ENCODE peak calls at places on chromosome X, in ten cellular contexts. One of them, this sample, is unnamed.

GRCh38 chrX:74259879-74260491 is 44.0 kb upstream of the ZCCHC13 start:
- DNase-seq in colonic mucosa: no peak
- DNase-seq in uterus: no peak
- DNase-seq in PC-3: no peak
- DNase-seq in stomach: no peak
- DNase-seq in A673: no peak
- DNase-seq in heart left ventricle: no peak
- DNase-seq in tibial nerve: no peak
- DNase-seq in K562: no peak
- DNase-seq in aorta: no peak
- DNase-seq in this sample: no peak

GRCh38 chrX:25536307-25536970 is 520.7 kb upstream of the ARX start:
- DNase-seq in aorta: no peak
- DNase-seq in K562: no peak
- DNase-seq in tibial nerve: no peak
- DNase-seq in stomach: no peak
- DNase-seq in colonic mucosa: no peak
- DNase-seq in A673: no peak
- DNase-seq in PC-3: no peak
- DNase-seq in uterus: no peak
- DNase-seq in heart left ventricle: no peak
- DNase-seq in this sample: no peak

GRCh38 chrX:68874076-68874475 is 45.3 kb downstream of the EFNB1 start:
- DNase-seq in PC-3: no peak
- DNase-seq in colonic mucosa: no peak
- DNase-seq in K562: no peak
- DNase-seq in uterus: no peak
- DNase-seq in aorta: no peak
- DNase-seq in stomach: no peak
- DNase-seq in heart left ventricle: no peak
- DNase-seq in A673: no peak
- DNase-seq in tibial nerve: no peak
- DNase-seq in this sample: no peak

GRCh38 chrX:24506082-24506481 is 41.0 kb downstream of the PDK3 start:
- DNase-seq in A673: no peak
- DNase-seq in stomach: no peak
- DNase-seq in tibial nerve: no peak
- DNase-seq in K562: no peak
- DNase-seq in heart left ventricle: no peak
- DNase-seq in uterus: no peak
- DNase-seq in aorta: no peak
- DNase-seq in PC-3: peak; percentile 70
- DNase-seq in colonic mucosa: no peak
- DNase-seq in this sample: no peak

GRCh38 chrX:71439420-71439819 is 73.3 kb downstream of the TAF1 start:
- DNase-seq in tibial nerve: no peak
- DNase-seq in uterus: no peak
- DNase-seq in stomach: no peak
- DNase-seq in colonic mucosa: no peak
- DNase-seq in PC-3: no peak
- DNase-seq in aorta: no peak
- DNase-seq in A673: no peak
- DNase-seq in heart left ventricle: no peak
- DNase-seq in K562: no peak
- DNase-seq in this sample: no peak

GRCh38 chrX:48508400-48509244 is at the start of gene PORCN:
- DNase-seq in tibial nerve: peak; percentile 70
- DNase-seq in A673: peak; percentile 79
- DNase-seq in colonic mucosa: peak; percentile 84
- DNase-seq in aorta: peak; percentile 93
- DNase-seq in heart left ventricle: peak; percentile 90
- DNase-seq in uterus: peak; percentile 81
- DNase-seq in stomach: peak; percentile 84
- DNase-seq in K562: peak; percentile 94
- DNase-seq in PC-3: peak; percentile 68
- DNase-seq in this sample: peak; percentile 78

GRCh38 chrX:49960061-49960460 is 37.7 kb downstream of the CLCN5 start:
- DNase-seq in colonic mucosa: no peak
- DNase-seq in PC-3: no peak
- DNase-seq in stomach: no peak
- DNase-seq in K562: no peak
- DNase-seq in aorta: no peak
- DNase-seq in uterus: no peak
- DNase-seq in tibial nerve: no peak
- DNase-seq in A673: peak; percentile 44
- DNase-seq in heart left ventricle: no peak
- DNase-seq in this sample: no peak

GRCh38 chrX:12701625-12702024 is 89.6 kb upstream of the PRPS2 start:
- DNase-seq in tibial nerve: peak; percentile 28
- DNase-seq in PC-3: peak; percentile 84
- DNase-seq in colonic mucosa: peak; percentile 38
- DNase-seq in uterus: peak; percentile 27
- DNase-seq in stomach: peak; percentile 71
- DNase-seq in K562: peak; percentile 66
- DNase-seq in A673: peak; percentile 70
- DNase-seq in heart left ventricle: peak; percentile 25
- DNase-seq in aorta: peak; percentile 70
- DNase-seq in this sample: peak; percentile 80

GRCh38 chrX:19863237-19864223 is 23.9 kb downstream of the SH3KBP1 start:
- DNase-seq in A673: no peak
- DNase-seq in stomach: no peak
- DNase-seq in PC-3: no peak
- DNase-seq in tibial nerve: no peak
- DNase-seq in aorta: no peak
- DNase-seq in K562: no peak
- DNase-seq in heart left ventricle: no peak
- DNase-seq in uterus: no peak
- DNase-seq in colonic mucosa: no peak
- DNase-seq in this sample: no peak

GRCh38 chrX:119990995-119991787 is 47.6 kb upstream of the NKAP start:
- DNase-seq in colonic mucosa: no peak
- DNase-seq in K562: no peak
- DNase-seq in stomach: no peak
- DNase-seq in heart left ventricle: no peak
- DNase-seq in aorta: peak; percentile 69
- DNase-seq in tibial nerve: no peak
- DNase-seq in PC-3: no peak
- DNase-seq in A673: no peak
- DNase-seq in uterus: no peak
- DNase-seq in this sample: no peak

GRCh38 chrX:53263597-53264094 is 17.7 kb downstream of the IQSEC2 start:
- DNase-seq in PC-3: peak; percentile 92
- DNase-seq in stomach: no peak
- DNase-seq in uterus: no peak
- DNase-seq in colonic mucosa: no peak
- DNase-seq in K562: peak; percentile 72
- DNase-seq in aorta: no peak
- DNase-seq in A673: no peak
- DNase-seq in heart left ventricle: no peak
- DNase-seq in tibial nerve: no peak
- DNase-seq in this sample: no peak

GRCh38 chrX:53223955-53224859 is 800 bp downstream of the KDM5C start:
- DNase-seq in tibial nerve: no peak
- DNase-seq in colonic mucosa: peak; percentile 25
- DNase-seq in heart left ventricle: no peak
- DNase-seq in stomach: no peak
- DNase-seq in aorta: peak; percentile 78
- DNase-seq in K562: peak; percentile 45
- DNase-seq in A673: no peak
- DNase-seq in PC-3: peak; percentile 78
- DNase-seq in uterus: peak; percentile 22
- DNase-seq in this sample: peak; percentile 16

GRCh38 chrX:56308726-56309125 is 76.6 kb downstream of the KLF8 start:
- DNase-seq in K562: no peak
- DNase-seq in aorta: no peak
- DNase-seq in heart left ventricle: no peak
- DNase-seq in A673: no peak
- DNase-seq in stomach: no peak
- DNase-seq in uterus: no peak
- DNase-seq in colonic mucosa: no peak
- DNase-seq in PC-3: no peak
- DNase-seq in tibial nerve: no peak
- DNase-seq in this sample: no peak

GRCh38 chrX:329291-329910 is 10.8 kb upstream of the GTPBP6 start:
- DNase-seq in A673: no peak
- DNase-seq in colonic mucosa: no peak
- DNase-seq in stomach: no peak
- DNase-seq in K562: no peak
- DNase-seq in tibial nerve: no peak
- DNase-seq in heart left ventricle: peak; percentile 21
- DNase-seq in PC-3: no peak
- DNase-seq in uterus: no peak
- DNase-seq in aorta: no peak
- DNase-seq in this sample: no peak
- H3K4me1 ChIP-seq in A673: peaks cover 7% of the 10 kb centered on the region
- H3K4me1 ChIP-seq in colonic mucosa: no peaks in the 10 kb centered on the region
- H3K4me1 ChIP-seq in stomach: peaks cover 9% of the 10 kb centered on the region
- H3K4me1 ChIP-seq in K562: peaks cover 3% of the 10 kb centered on the region
- H3K4me1 ChIP-seq in tibial nerve: peaks cover 15% of the 10 kb centered on the region
- H3K4me1 ChIP-seq in heart left ventricle: peaks cover 14% of the 10 kb centered on the region
- H3K4me1 ChIP-seq in PC-3: no peaks in the 10 kb centered on the region
- H3K4me1 ChIP-seq in uterus: no peaks in the 10 kb centered on the region
- H3K4me1 ChIP-seq in aorta: no peaks in the 10 kb centered on the region
- H3K4me1 ChIP-seq in this sample: no peaks in the 10 kb centered on the region

GRCh38 chrX:23372220-23372902 is 37.7 kb downstream of the PTCHD1 start:
- DNase-seq in PC-3: no peak
- DNase-seq in colonic mucosa: no peak
- DNase-seq in tibial nerve: no peak
- DNase-seq in uterus: no peak
- DNase-seq in aorta: no peak
- DNase-seq in stomach: no peak
- DNase-seq in heart left ventricle: no peak
- DNase-seq in A673: no peak
- DNase-seq in K562: no peak
- DNase-seq in this sample: peak; percentile 8
- H3K27ac ChIP-seq in PC-3: no peak overlapping the region
- H3K27ac ChIP-seq in colonic mucosa: no peak overlapping the region
- H3K27ac ChIP-seq in tibial nerve: no peak overlapping the region
- H3K27ac ChIP-seq in uterus: peak overlapping the region; percentile 47
- H3K27ac ChIP-seq in aorta: no peak overlapping the region
- H3K27ac ChIP-seq in stomach: peak overlapping the region; percentile 51
- H3K27ac ChIP-seq in heart left ventricle: no peak overlapping the region
- H3K27ac ChIP-seq in A673: no peak overlapping the region
- H3K27ac ChIP-seq in K562: no peak overlapping the region
- H3K27ac ChIP-seq in this sample: no peak overlapping the region

GRCh38 chrX:106611682-106612402 is at the start of gene RADX:
- DNase-seq in uterus: peak; percentile 72
- DNase-seq in aorta: peak; percentile 91
- DNase-seq in PC-3: peak; percentile 45
- DNase-seq in colonic mucosa: peak; percentile 83
- DNase-seq in K562: peak; percentile 14
- DNase-seq in tibial nerve: peak; percentile 45
- DNase-seq in A673: peak; percentile 73
- DNase-seq in heart left ventricle: peak; percentile 82
- DNase-seq in stomach: peak; percentile 83
- DNase-seq in this sample: peak; percentile 71
- H3K4me3 ChIP-seq in uterus: peak within 1 kb of the TSS; percentile 35
- H3K4me3 ChIP-seq in aorta: peak within 1 kb of the TSS; percentile 82
- H3K4me3 ChIP-seq in PC-3: peak within 1 kb of the TSS; percentile 65
- H3K4me3 ChIP-seq in colonic mucosa: peak within 1 kb of the TSS; percentile 41
- H3K4me3 ChIP-seq in K562: no peak within 1 kb of the TSS
- H3K4me3 ChIP-seq in tibial nerve: peak within 1 kb of the TSS; percentile 31
- H3K4me3 ChIP-seq in A673: peak within 1 kb of the TSS; percentile 31
- H3K4me3 ChIP-seq in heart left ventricle: peak within 1 kb of the TSS; percentile 51
- H3K4me3 ChIP-seq in stomach: peak within 1 kb of the TSS; percentile 60
- H3K4me3 ChIP-seq in this sample: peak within 1 kb of the TSS; percentile 35

GRCh38 chrX:30304866-30305265 is 4.3 kb downstream of the NR0B1 start:
- DNase-seq in PC-3: peak; percentile 76
- DNase-seq in A673: no peak
- DNase-seq in stomach: no peak
- DNase-seq in uterus: no peak
- DNase-seq in K562: no peak
- DNase-seq in heart left ventricle: no peak
- DNase-seq in colonic mucosa: no peak
- DNase-seq in tibial nerve: no peak
- DNase-seq in aorta: no peak
- DNase-seq in this sample: no peak
- H3K4me1 ChIP-seq in PC-3: peaks cover 17% of the 10 kb centered on the region
- H3K4me1 ChIP-seq in A673: peaks cover 43% of the 10 kb centered on the region
- H3K4me1 ChIP-seq in stomach: peaks cover 8% of the 10 kb centered on the region
- H3K4me1 ChIP-seq in uterus: no peaks in the 10 kb centered on the region
- H3K4me1 ChIP-seq in K562: peaks cover 13% of the 10 kb centered on the region
- H3K4me1 ChIP-seq in heart left ventricle: peaks cover 10% of the 10 kb centered on the region
- H3K4me1 ChIP-seq in colonic mucosa: no peaks in the 10 kb centered on the region
- H3K4me1 ChIP-seq in tibial nerve: peaks cover 20% of the 10 kb centered on the region
- H3K4me1 ChIP-seq in aorta: no peaks in the 10 kb centered on the region
- H3K4me1 ChIP-seq in this sample: peaks cover 6% of the 10 kb centered on the region

DNA sequence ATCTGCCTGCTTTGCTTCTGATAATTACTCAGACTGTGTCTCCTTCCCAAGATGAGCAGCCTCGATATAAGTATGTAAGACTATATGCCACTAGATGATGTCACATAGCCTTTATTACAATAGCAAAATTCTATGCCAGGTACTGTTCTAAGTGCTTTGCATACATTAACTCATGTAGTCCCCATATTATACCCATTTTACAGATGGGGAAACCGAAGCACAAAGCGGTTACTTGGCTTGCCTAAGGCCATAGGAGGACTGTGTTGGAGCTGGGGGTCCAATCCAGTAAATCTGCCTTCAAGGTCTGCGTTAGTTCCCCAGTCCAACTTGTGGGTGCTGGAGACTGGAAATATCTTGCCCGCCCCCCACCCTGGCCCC is 826 bp upstream of the SCML1 start:
- DNase-seq in K562: no peak
- DNase-seq in A673: no peak
- DNase-seq in colonic mucosa: no peak
- DNase-seq in aorta: no peak
- DNase-seq in heart left ventricle: no peak
- DNase-seq in uterus: no peak
- DNase-seq in stomach: no peak
- DNase-seq in tibial nerve: no peak
- DNase-seq in PC-3: peak; percentile 15
- DNase-seq in this sample: no peak
- H3K27ac ChIP-seq in K562: no peak overlapping the region
- H3K27ac ChIP-seq in A673: no peak overlapping the region
- H3K27ac ChIP-seq in colonic mucosa: peak overlapping the region; percentile 61
- H3K27ac ChIP-seq in aorta: no peak overlapping the region
- H3K27ac ChIP-seq in heart left ventricle: peak overlapping the region; percentile 73
- H3K27ac ChIP-seq in uterus: peak overlapping the region; percentile 75
- H3K27ac ChIP-seq in stomach: peak overlapping the region; percentile 92
- H3K27ac ChIP-seq in tibial nerve: peak overlapping the region; percentile 87
- H3K27ac ChIP-seq in PC-3: peak overlapping the region; percentile 60
- H3K27ac ChIP-seq in this sample: peak overlapping the region; percentile 66

GRCh38 chrX:45954026-45954425 is 591.2 kb downstream of the ZNF674 start:
- DNase-seq in aorta: no peak
- DNase-seq in A673: no peak
- DNase-seq in stomach: no peak
- DNase-seq in heart left ventricle: no peak
- DNase-seq in uterus: no peak
- DNase-seq in K562: no peak
- DNase-seq in tibial nerve: no peak
- DNase-seq in PC-3: no peak
- DNase-seq in colonic mucosa: no peak
- DNase-seq in this sample: no peak

GRCh38 chrX:45956222-45956867 is 588.9 kb downstream of the ZNF674 start:
- DNase-seq in K562: no peak
- DNase-seq in A673: no peak
- DNase-seq in colonic mucosa: no peak
- DNase-seq in uterus: no peak
- DNase-seq in tibial nerve: no peak
- DNase-seq in stomach: no peak
- DNase-seq in aorta: no peak
- DNase-seq in PC-3: no peak
- DNase-seq in heart left ventricle: no peak
- DNase-seq in this sample: no peak

GRCh38 chrX:45959567-45959966 is 585.7 kb downstream of the ZNF674 start:
- DNase-seq in PC-3: no peak
- DNase-seq in stomach: no peak
- DNase-seq in aorta: no peak
- DNase-seq in tibial nerve: no peak
- DNase-seq in A673: no peak
- DNase-seq in heart left ventricle: no peak
- DNase-seq in uterus: no peak
- DNase-seq in colonic mucosa: no peak
- DNase-seq in K562: no peak
- DNase-seq in this sample: no peak
- H3K4me3 ChIP-seq in PC-3: no peak overlapping the region
- H3K4me3 ChIP-seq in stomach: no peak overlapping the region
- H3K4me3 ChIP-seq in aorta: no peak overlapping the region
- H3K4me3 ChIP-seq in tibial nerve: no peak overlapping the region
- H3K4me3 ChIP-seq in A673: no peak overlapping the region
- H3K4me3 ChIP-seq in heart left ventricle: no peak overlapping the region
- H3K4me3 ChIP-seq in uterus: no peak overlapping the region
- H3K4me3 ChIP-seq in colonic mucosa: no peak overlapping the region
- H3K4me3 ChIP-seq in K562: no peak overlapping the region
- H3K4me3 ChIP-seq in this sample: no peak overlapping the region